ENCODE peak calls at places on chromosome 1, in seven cellular contexts. G is fibroblast of mammary gland, H is thyroid gland, J is A549, Z is heart right ventricle, A is left ventricle myocardium inferior, K is kidney epithelial cell. D is an unnamed sample.

GRCh38 chr1:18681423-18681835 is 50.8 kb downstream of the PAX7 start:
- DNase-seq in Z (no peak), A (no peak), G (peak), J (peak), H (no peak), K (no peak), D (peak)

GRCh38 chr1:94971491-94971924 is 44.6 kb upstream of the CNN3 start:
- DNase-seq in G (peak), H (no peak), K (no peak), A (no peak), J (no peak), Z (no peak), D (peak)

GRCh38 chr1:54887665-54888071 is 673 bp upstream of the DHCR24 start:
- DNase-seq in A (no peak), Z (no peak), G (no peak), K (no peak), J (no peak), H (peak), D (no peak)

GRCh38 chr1:31422505-31423319 is 9.7 kb downstream of the SERINC2 start:
- DNase-seq in Z (peak), G (peak), A (peak), J (peak), K (peak), H (peak), D (peak)

GRCh38 chr1:119075614-119076013 is 64.8 kb downstream of the WARS2 start:
- DNase-seq in G (peak), J (no peak), A (no peak), H (no peak), K (no peak), Z (no peak), D (peak)

GRCh38 chr1:8458607-8459006 is 140.7 kb downstream of the SLC45A1 start:
- DNase-seq in K (no peak), J (no peak), Z (no peak), G (no peak), A (no peak), H (no peak), D (no peak)

GRCh38 chr1:30738040-30738441 is 14.7 kb upstream of the MATN1 start:
- DNase-seq in G (no peak), H (no peak), K (no peak), Z (no peak), A (no peak), J (no peak), D (no peak)

GRCh38 chr1:156911587-156912298 is 8.7 kb upstream of the LRRC71 start:
- DNase-seq in H (no peak), Z (no peak), K (no peak), G (peak), A (no peak), J (no peak), D (no peak)

GRCh38 chr1:83741751-83742150 is 257.2 kb downstream of the TTLL7 start:
- DNase-seq in K (no peak), A (no peak), H (no peak), G (no peak), J (no peak), Z (no peak), D (no peak)

GRCh38 chr1:182816863-182817262 is 22.3 kb upstream of the DHX9 start:
- DNase-seq in J (no peak), H (no peak), G (no peak), Z (no peak), A (no peak), K (no peak), D (no peak)

GRCh38 chr1:20729990-20730689 is 2.4 kb downstream of the SH2D5 start:
- DNase-seq in K (no peak), A (no peak), Z (no peak), J (no peak), H (no peak), G (no peak), D (no peak)

GRCh38 chr1:36457691-36458090 is 6.5 kb downstream of the MRPS15 start:
- DNase-seq in H (no peak), A (no peak), J (no peak), G (no peak), Z (no peak), K (no peak), D (peak)

GRCh38 chr1:8495928-8496401 is 178.1 kb downstream of the SLC45A1 start:
- DNase-seq in H (no peak), A (no peak), K (no peak), J (peak), Z (no peak), G (peak), D (peak)

GRCh38 chr1:67662884-67663283 is 22.1 kb upstream of the GADD45A start:
- DNase-seq in Z (no peak), K (no peak), J (no peak), H (no peak), G (no peak), A (no peak), D (no peak)

GRCh38 chr1:243422362-243422761 is 166.5 kb downstream of the SDCCAG8 start:
- DNase-seq in K (no peak), G (no peak), Z (no peak), J (no peak), A (no peak), H (no peak), D (no peak)

GRCh38 chr1:243416510-243416909 is 160.7 kb downstream of the SDCCAG8 start:
- DNase-seq in G (no peak), Z (no peak), J (no peak), A (no peak), K (no peak), H (no peak), D (no peak)

GRCh38 chr1:243421784-243422183 is 165.9 kb downstream of the SDCCAG8 start:
- DNase-seq in J (peak), Z (no peak), A (no peak), H (peak), G (peak), K (peak), D (peak)

GRCh38 chr1:243420369-243420768 is 164.5 kb downstream of the SDCCAG8 start:
- DNase-seq in Z (no peak), H (no peak), J (no peak), K (no peak), G (no peak), A (no peak), D (no peak)

DNA sequence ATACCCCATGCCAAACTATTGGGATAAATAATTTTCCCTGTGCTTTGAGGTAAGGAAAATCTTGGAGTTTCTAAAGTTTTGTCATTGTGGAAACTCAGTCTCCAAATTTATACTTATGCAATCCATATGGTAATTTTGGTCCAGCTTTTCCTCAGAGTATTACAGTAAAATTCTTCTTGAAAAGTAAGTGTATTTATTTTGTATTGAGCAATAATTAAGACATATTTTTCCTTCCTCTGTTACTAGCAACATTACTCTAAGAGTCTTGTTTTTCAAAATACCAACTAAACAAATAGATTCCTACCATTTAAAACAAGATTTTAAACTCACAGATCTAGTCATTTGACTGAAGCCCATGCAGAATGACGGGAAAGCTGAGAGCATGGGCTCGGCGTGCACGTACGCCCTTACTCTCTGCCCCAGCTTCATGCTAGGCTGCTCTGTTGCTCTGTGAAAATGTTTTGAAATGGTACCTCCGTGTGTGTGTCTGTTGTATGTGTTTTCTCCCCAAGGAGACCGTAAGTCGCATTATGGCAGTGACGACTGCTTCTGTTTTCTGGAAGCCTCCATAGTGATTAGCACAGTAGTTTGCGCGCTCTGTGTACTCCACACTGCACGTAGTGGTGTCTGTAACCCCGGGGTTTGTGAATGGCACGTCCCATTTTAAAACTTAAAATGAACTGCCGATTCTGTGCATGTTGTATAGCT is 165.3 kb downstream of the SDCCAG8 start:
- DNase-seq in Z (no peak), A (no peak), G (no peak), H (no peak), J (no peak), K (no peak), D (peak)
- H3K4me3 ChIP-seq in Z (no peak), A (no peak), G (no peak), H (no peak), J (peak), K (peak), D (peak)

DNA sequence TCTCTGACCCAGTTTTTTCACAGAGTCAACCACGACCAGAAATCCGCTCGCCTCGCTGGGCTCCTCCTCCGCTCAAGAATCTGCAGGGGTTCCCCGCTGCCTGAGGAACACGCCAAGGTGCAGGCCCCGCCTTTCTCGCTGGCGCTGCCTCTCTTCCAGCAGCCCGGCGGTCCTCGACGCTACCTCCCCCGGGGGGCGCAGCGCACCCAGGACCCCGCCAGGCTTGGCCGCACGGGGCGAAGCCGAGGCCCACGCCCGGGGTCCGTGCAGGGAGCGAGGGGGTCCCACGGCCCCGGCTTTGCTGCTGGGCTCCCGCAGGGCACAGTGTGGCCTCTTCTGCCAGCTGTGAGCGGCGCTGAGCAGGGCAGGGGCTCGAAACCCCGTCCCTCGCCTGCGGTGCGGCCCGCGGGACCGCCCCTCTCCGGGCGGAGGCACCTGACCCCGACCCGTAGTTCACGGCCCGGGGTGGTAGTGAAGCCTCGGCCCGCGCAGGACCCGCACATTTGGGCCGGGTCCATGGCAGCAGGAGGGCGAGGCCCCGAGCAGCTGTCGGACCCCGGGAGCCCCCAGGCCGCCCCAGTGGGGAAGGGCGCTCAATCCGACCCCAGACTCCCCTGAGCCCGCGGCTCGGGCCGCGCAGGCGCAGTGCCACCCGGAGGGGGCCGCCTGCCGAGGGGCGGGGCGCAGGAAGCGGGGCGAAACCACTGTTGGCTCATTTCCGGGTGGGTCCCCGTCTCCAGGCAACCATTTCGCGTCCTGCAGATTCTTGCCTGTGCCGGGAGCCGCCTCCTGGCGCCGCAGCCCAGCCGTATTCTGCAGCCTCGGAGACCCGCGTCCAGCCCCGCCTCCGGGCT is 10.0 kb upstream of the MMEL1 start:
- DNase-seq in A (peak), H (peak), Z (peak), J (peak), K (peak), G (peak), D (peak)
- TF ChIP-seq CTCF in A (peak), H (no peak), Z (peak), J (no peak), K (peak), G (no peak), D (peak)

DNA sequence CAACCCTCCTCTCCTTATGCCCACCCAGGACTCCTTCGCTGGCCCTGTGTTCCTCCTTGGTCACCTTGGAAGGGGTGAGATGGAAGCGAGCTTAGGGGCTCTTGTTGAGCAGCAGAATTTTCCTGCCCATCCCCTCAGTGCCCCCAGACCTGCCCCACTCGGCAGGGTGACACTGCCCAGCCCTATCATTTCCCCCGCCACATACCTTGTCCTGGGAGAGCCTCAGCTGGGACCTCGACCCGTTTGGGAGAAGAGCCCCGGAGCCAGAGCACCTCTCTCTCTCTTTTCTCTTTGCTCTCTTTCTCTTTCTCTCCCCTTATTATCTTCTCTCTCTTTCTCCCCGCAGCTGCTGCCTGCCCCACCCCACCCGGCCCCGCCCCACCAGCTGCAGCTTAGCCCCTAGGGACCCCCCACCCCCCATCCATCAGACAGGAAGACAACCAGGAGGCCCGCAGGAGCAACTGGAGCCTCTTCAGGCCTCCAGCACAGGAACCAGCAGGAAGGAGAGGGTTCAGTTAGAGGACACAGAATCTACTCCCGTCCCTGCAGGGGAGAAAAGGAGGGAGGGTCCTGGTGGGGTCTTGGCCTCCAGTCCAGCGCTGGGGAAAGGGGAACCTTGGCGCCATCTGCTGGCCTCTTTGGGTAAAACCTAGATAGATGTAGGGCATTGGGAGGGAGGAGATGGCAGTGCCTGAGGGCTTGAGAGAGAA is 1.6 kb upstream of the FNDC5 start:
- DNase-seq in Z (peak), G (peak), K (no peak), A (peak), H (peak), J (peak), D (peak)
- H3K4me3 ChIP-seq in Z (no peak), G (no peak), K (no peak), A (peak), H (no peak), J (no peak), D (peak)

GRCh38 chr1:226438007-226438406 is 30.1 kb upstream of the PARP1 start:
- DNase-seq in J (peak), A (no peak), K (no peak), G (peak), Z (no peak), H (no peak), D (peak)
- TF ChIP-seq CTCF in J (no peak), A (peak), K (no peak), G (peak), Z (no peak), H (peak), D (no peak)

GRCh38 chr1:52552505-52553371 is at the start of gene TUT4:
- DNase-seq in H (peak), G (peak), Z (peak), A (peak), J (peak), K (no peak), D (peak)

GRCh38 chr1:52554756-52555155 is 1.9 kb upstream of the TUT4 start:
- DNase-seq in J (no peak), G (no peak), K (no peak), H (no peak), A (no peak), Z (no peak), D (no peak)

GRCh38 chr1:52552236-52552504 is 722 bp downstream of the TUT4 start:
- DNase-seq in G (peak), H (peak), K (no peak), Z (no peak), J (peak), A (no peak), D (peak)

GRCh38 chr1:52553372-52554266 is 727 bp upstream of the TUT4 start:
- DNase-seq in K (peak), A (peak), J (peak), H (peak), G (peak), Z (peak), D (peak)

GRCh38 chr1:52554267-52554640 is 1.4 kb upstream of the TUT4 start:
- DNase-seq in J (no peak), H (no peak), K (no peak), G (no peak), A (no peak), Z (no peak), D (no peak)
- H3K4me3 ChIP-seq in J (peak), H (no peak), K (peak), G (peak), A (peak), Z (peak), D (peak)

DNA sequence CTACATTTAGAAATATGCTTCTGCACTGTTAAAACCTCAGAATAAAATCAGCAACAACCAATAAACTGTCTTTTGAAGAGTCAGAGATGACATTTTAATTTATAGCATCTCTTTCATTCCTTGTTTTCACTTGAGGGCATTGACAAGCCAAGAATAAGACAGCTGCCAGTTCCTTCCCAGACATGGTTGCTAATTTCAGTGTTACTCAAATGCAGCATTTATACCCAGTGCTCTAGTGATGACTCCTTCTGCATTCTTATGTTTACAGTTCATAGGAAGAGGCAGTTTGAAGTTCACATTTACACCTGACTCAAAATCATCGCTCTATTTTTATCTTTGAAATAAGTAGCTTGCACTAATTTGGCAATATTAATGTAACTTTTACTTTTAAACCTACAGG is 44.9 kb downstream of the PLA2G4A start:
- DNase-seq in Z (no peak), H (no peak), K (no peak), A (no peak), J (no peak), G (no peak), D (no peak)
- TF ChIP-seq CTCF in Z (no peak), H (no peak), K (no peak), A (no peak), J (no peak), G (no peak), D (no peak)

DNA sequence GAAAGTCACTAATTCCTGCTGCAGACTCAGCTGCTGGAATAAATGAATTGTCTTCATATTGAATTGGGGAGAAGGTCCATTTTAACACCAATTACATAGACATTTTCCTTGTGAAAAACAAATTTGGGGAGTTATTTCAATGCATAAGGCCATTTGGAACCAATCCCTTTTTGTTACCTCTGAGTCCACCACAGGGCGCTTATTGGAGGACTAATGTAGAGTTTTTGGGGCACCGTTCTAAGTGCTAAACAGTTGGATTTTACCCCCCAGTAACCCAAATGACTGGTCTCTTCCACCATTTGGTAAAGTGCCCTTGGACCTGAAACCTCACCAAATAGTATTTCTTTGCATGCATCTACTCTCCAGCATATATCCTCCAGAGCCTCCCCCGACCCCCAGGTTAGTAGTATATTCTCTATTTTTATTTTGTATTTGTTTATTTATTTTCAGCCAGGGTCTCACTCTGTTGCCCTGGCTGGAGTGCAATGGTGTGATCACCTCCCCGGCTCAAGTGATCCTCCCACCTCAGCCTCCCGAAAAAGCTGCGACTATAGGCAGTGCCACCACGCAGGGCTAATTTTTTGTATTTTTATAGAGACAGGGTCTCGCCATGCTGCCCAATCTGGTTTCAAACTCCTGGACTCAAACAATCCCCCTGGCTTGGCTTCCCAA is 1.6 kb downstream of the PRUNE1 start:
- DNase-seq in J (no peak), G (no peak), Z (no peak), H (no peak), K (no peak), A (no peak), D (no peak)
- H3K4me3 ChIP-seq in J (no peak), G (no peak), Z (no peak), H (no peak), K (no peak), A (peak), D (no peak)